ENCODE peak calls at places on chromosomes 2 and 18, in ten cellular contexts. One of them, this sample, is unnamed.

GRCh38 chr2:216104691-216105090 is 4.5 kb upstream of the XRCC5 start:
- DNase-seq in HFFc6: no peak
- DNase-seq in heart left ventricle: no peak
- DNase-seq in A549: no peak
- DNase-seq in OCI-M1: no peak
- DNase-seq in Caki2: no peak
- DNase-seq in ovary: no peak
- DNase-seq in spleen: no peak
- DNase-seq in activated effector memory CD4-positive, alpha-beta T cell treated with Interleukin-2 at 50 U/mL for 16 hours: no peak
- DNase-seq in left kidney: peak
- DNase-seq in this sample: no peak

GRCh38 chr2:174350018-174350417 is 15.3 kb downstream of the SP9 start:
- DNase-seq in HFFc6: peak
- DNase-seq in heart left ventricle: no peak
- DNase-seq in A549: peak
- DNase-seq in OCI-M1: peak
- DNase-seq in Caki2: no peak
- DNase-seq in ovary: no peak
- DNase-seq in spleen: no peak
- DNase-seq in activated effector memory CD4-positive, alpha-beta T cell treated with Interleukin-2 at 50 U/mL for 16 hours: no peak
- DNase-seq in left kidney: peak
- DNase-seq in this sample: peak

GRCh38 chr2:177334940-177335543 is 57.5 kb upstream of the AGPS start:
- DNase-seq in HFFc6: peak
- DNase-seq in heart left ventricle: no peak
- DNase-seq in A549: peak
- DNase-seq in OCI-M1: peak
- DNase-seq in Caki2: peak
- DNase-seq in ovary: no peak
- DNase-seq in spleen: no peak
- DNase-seq in activated effector memory CD4-positive, alpha-beta T cell treated with Interleukin-2 at 50 U/mL for 16 hours: no peak
- DNase-seq in left kidney: peak
- DNase-seq in this sample: peak

GRCh38 chr2:237791977-237792727 is 6.4 kb upstream of the RBM44 start:
- DNase-seq in HFFc6: peak
- DNase-seq in heart left ventricle: no peak
- DNase-seq in A549: peak
- DNase-seq in OCI-M1: peak
- DNase-seq in Caki2: no peak
- DNase-seq in ovary: no peak
- DNase-seq in spleen: no peak
- DNase-seq in activated effector memory CD4-positive, alpha-beta T cell treated with Interleukin-2 at 50 U/mL for 16 hours: no peak
- DNase-seq in left kidney: peak
- DNase-seq in this sample: no peak

GRCh38 chr18:21701621-21702020 is 3.0 kb downstream of the ABHD3 start:
- DNase-seq in HFFc6: no peak
- DNase-seq in heart left ventricle: no peak
- DNase-seq in A549: no peak
- DNase-seq in OCI-M1: no peak
- DNase-seq in Caki2: no peak
- DNase-seq in ovary: no peak
- DNase-seq in spleen: no peak
- DNase-seq in activated effector memory CD4-positive, alpha-beta T cell treated with Interleukin-2 at 50 U/mL for 16 hours: no peak
- DNase-seq in left kidney: no peak
- DNase-seq in this sample: no peak

GRCh38 chr2:166653185-166653813 is 159.2 kb upstream of the SCN7A start:
- DNase-seq in HFFc6: no peak
- DNase-seq in heart left ventricle: no peak
- DNase-seq in A549: no peak
- DNase-seq in OCI-M1: peak
- DNase-seq in Caki2: peak
- DNase-seq in ovary: no peak
- DNase-seq in spleen: no peak
- DNase-seq in activated effector memory CD4-positive, alpha-beta T cell treated with Interleukin-2 at 50 U/mL for 16 hours: no peak
- DNase-seq in left kidney: no peak
- DNase-seq in this sample: peak

GRCh38 chr18:22613788-22614187 is 196.1 kb upstream of the CTAGE1 start:
- DNase-seq in HFFc6: no peak
- DNase-seq in heart left ventricle: no peak
- DNase-seq in A549: no peak
- DNase-seq in OCI-M1: no peak
- DNase-seq in Caki2: no peak
- DNase-seq in ovary: no peak
- DNase-seq in spleen: no peak
- DNase-seq in activated effector memory CD4-positive, alpha-beta T cell treated with Interleukin-2 at 50 U/mL for 16 hours: no peak
- DNase-seq in left kidney: no peak
- DNase-seq in this sample: no peak

GRCh38 chr2:23385748-23386421 is 906 bp downstream of the KLHL29 start:
- DNase-seq in HFFc6: no peak
- DNase-seq in heart left ventricle: no peak
- DNase-seq in A549: peak
- DNase-seq in OCI-M1: no peak
- DNase-seq in Caki2: peak
- DNase-seq in ovary: peak
- DNase-seq in spleen: no peak
- DNase-seq in activated effector memory CD4-positive, alpha-beta T cell treated with Interleukin-2 at 50 U/mL for 16 hours: no peak
- DNase-seq in left kidney: peak
- DNase-seq in this sample: no peak

GRCh38 chr2:86747708-86748627 is 27.9 kb downstream of the RMND5A start:
- DNase-seq in HFFc6: peak
- DNase-seq in heart left ventricle: no peak
- DNase-seq in A549: peak
- DNase-seq in OCI-M1: peak
- DNase-seq in Caki2: peak
- DNase-seq in ovary: no peak
- DNase-seq in spleen: no peak
- DNase-seq in activated effector memory CD4-positive, alpha-beta T cell treated with Interleukin-2 at 50 U/mL for 16 hours: no peak
- DNase-seq in left kidney: no peak
- DNase-seq in this sample: no peak

GRCh38 chr2:95044598-95044997 is 19.1 kb downstream of the MAL start:
- DNase-seq in HFFc6: no peak
- DNase-seq in heart left ventricle: no peak
- DNase-seq in A549: no peak
- DNase-seq in OCI-M1: no peak
- DNase-seq in Caki2: no peak
- DNase-seq in ovary: no peak
- DNase-seq in spleen: peak
- DNase-seq in activated effector memory CD4-positive, alpha-beta T cell treated with Interleukin-2 at 50 U/mL for 16 hours: no peak
- DNase-seq in left kidney: no peak
- DNase-seq in this sample: no peak

GRCh38 chr2:157150747-157151146 is 106.8 kb upstream of the GALNT5 start:
- DNase-seq in HFFc6: no peak
- DNase-seq in heart left ventricle: no peak
- DNase-seq in A549: peak
- DNase-seq in OCI-M1: no peak
- DNase-seq in Caki2: peak
- DNase-seq in ovary: no peak
- DNase-seq in spleen: no peak
- DNase-seq in activated effector memory CD4-positive, alpha-beta T cell treated with Interleukin-2 at 50 U/mL for 16 hours: no peak
- DNase-seq in left kidney: no peak
- DNase-seq in this sample: peak